ENCODE peak calls at places on chromosomes 5 and 9, in four cellular contexts. E, U, H and C are unnamed samples.

GRCh38 chr9:131835132-131835910 is 95.4 kb upstream of the RAPGEF1 start:
- DNase-seq in U (no peak), E (no peak), H (no peak), C (no peak)

GRCh38 chr9:70085241-70085640 is 41.6 kb downstream of the MAMDC2 start:
- DNase-seq in H (no peak), E (no peak), U (no peak), C (no peak)

GRCh38 chr5:180387798-180388197 is 34.7 kb upstream of the GFPT2 start:
- DNase-seq in E (no peak), U (no peak), H (no peak), C (no peak)

GRCh38 chr5:145324767-145325479 is 510.2 kb downstream of the PRELID2 start:
- DNase-seq in H (no peak), E (no peak), U (no peak), C (no peak)

GRCh38 chr5:39169081-39169480 is 50.3 kb downstream of the FYB1 start:
- DNase-seq in H (no peak), E (peak; percentile 58), U (no peak), C (no peak)

GRCh38 chr5:33010851-33011250 is 299.7 kb downstream of the NPR3 start:
- DNase-seq in U (no peak), E (no peak), H (no peak), C (no peak)

GRCh38 chr5:111747336-111747735 is 9.7 kb downstream of the NREP start:
- DNase-seq in E (no peak), U (no peak), H (no peak), C (no peak)

GRCh38 chr5:94745786-94746730 is 127.6 kb downstream of the SLF1 start:
- DNase-seq in H (no peak), U (no peak), E (no peak), C (no peak)

GRCh38 chr5:115936031-115936430 is 26.2 kb upstream of the LVRN start:
- DNase-seq in E (no peak), H (no peak), U (no peak), C (no peak)

GRCh38 chr5:157328277-157328912 is 62.5 kb downstream of the CYFIP2 start:
- DNase-seq in U (peak; percentile 59), H (peak; percentile 56), E (peak; percentile 70), C (peak; percentile 65)

GRCh38 chr9:134768332-134769083 is 112.1 kb upstream of the FCN2 start:
- DNase-seq in H (no peak), E (no peak), U (no peak), C (no peak)

GRCh38 chr5:67195406-67196275 is 958 bp downstream of the CD180 start:
- DNase-seq in E (no peak), H (no peak), U (no peak), C (no peak)

GRCh38 chr5:73380052-73380451 is 68.5 kb downstream of the FOXD1 start:
- DNase-seq in E (no peak), H (no peak), U (no peak), C (no peak)

GRCh38 chr9:113547501-113547900 is 84.0 kb downstream of the RGS3 start:
- DNase-seq in U (no peak), H (no peak), E (no peak), C (no peak)

GRCh38 chr9:18499987-18500386 is 26.0 kb downstream of the ADAMTSL1 start:
- DNase-seq in U (no peak), H (no peak), E (no peak), C (no peak)

GRCh38 chr9:4353236-4353635 is 53.4 kb upstream of the GLIS3 start:
- DNase-seq in H (peak; percentile 75), E (no peak), U (no peak), C (no peak)

GRCh38 chr9:131660466-131661405 is 79.1 kb downstream of the RAPGEF1 start:
- DNase-seq in E (no peak), H (no peak), U (no peak), C (no peak)

GRCh38 chr5:170348069-170348702 is 41.0 kb downstream of the KCNMB1 start:
- DNase-seq in H (no peak), E (no peak), U (no peak), C (no peak)

GRCh38 chr9:93574091-93574899 is 2.1 kb upstream of the PHF2 start:
- DNase-seq in U (no peak), H (no peak), E (no peak), C (no peak)

GRCh38 chr9:81588148-81588874 is 101.0 kb downstream of the TLE1 start:
- DNase-seq in H (peak; percentile 86), E (peak; percentile 21), U (no peak), C (no peak)